ENCODE peak calls at places on chromosomes 4 and X, in six cellular contexts. One of them, this sample, is unnamed.
A peak's percentile ranks its signal among the peaks of the same experiment; 100 is the strongest.

GRCh38 chrX:48514126-48514806 is 5.5 kb downstream of the PORCN start:
- DNase-seq in central memory CD4-positive, alpha-beta T cell: no peak
- DNase-seq in GM04504: no peak
- DNase-seq in amniotic epithelial cell: no peak
- DNase-seq in MCF 10A: no peak
- DNase-seq in GM20000: no peak
- DNase-seq in this sample: no peak

GRCh38 chrX:68307767-68308166 is 125.5 kb downstream of the OPHN1 start:
- DNase-seq in central memory CD4-positive, alpha-beta T cell: no peak
- DNase-seq in GM04504: peak; percentile 52
- DNase-seq in amniotic epithelial cell: peak; percentile 89
- DNase-seq in MCF 10A: peak; percentile 91
- DNase-seq in GM20000: no peak
- DNase-seq in this sample: peak; percentile 17

GRCh38 chr4:1547131-1547862 is 136.8 kb downstream of the FAM53A start:
- DNase-seq in central memory CD4-positive, alpha-beta T cell: no peak
- DNase-seq in GM04504: no peak
- DNase-seq in amniotic epithelial cell: no peak
- DNase-seq in MCF 10A: no peak
- DNase-seq in GM20000: no peak
- DNase-seq in this sample: no peak

GRCh38 chr4:67929447-67929846 is 33.8 kb downstream of the TMPRSS11A start:
- DNase-seq in central memory CD4-positive, alpha-beta T cell: no peak
- DNase-seq in GM04504: no peak
- DNase-seq in amniotic epithelial cell: peak; percentile 60
- DNase-seq in MCF 10A: peak; percentile 91
- DNase-seq in GM20000: no peak
- DNase-seq in this sample: no peak

GRCh38 chr4:57075353-57075752 is 34.8 kb downstream of the IGFBP7 start:
- DNase-seq in central memory CD4-positive, alpha-beta T cell: no peak
- DNase-seq in GM04504: no peak
- DNase-seq in amniotic epithelial cell: no peak
- DNase-seq in MCF 10A: no peak
- DNase-seq in GM20000: no peak
- DNase-seq in this sample: no peak

GRCh38 chr4:111064342-111064993 is 441.6 kb upstream of the PITX2 start:
- DNase-seq in central memory CD4-positive, alpha-beta T cell: no peak
- DNase-seq in GM04504: peak; percentile 73
- DNase-seq in amniotic epithelial cell: peak; percentile 78
- DNase-seq in MCF 10A: peak; percentile 94
- DNase-seq in GM20000: no peak
- DNase-seq in this sample: peak; percentile 87

GRCh38 chr4:163003979-163004378 is 162.7 kb downstream of the NAF1 start:
- DNase-seq in central memory CD4-positive, alpha-beta T cell: no peak
- DNase-seq in GM04504: no peak
- DNase-seq in amniotic epithelial cell: no peak
- DNase-seq in MCF 10A: no peak
- DNase-seq in GM20000: no peak
- DNase-seq in this sample: no peak

GRCh38 chrX:115229337-115229991 is 4.4 kb downstream of the LRCH2 start:
- DNase-seq in central memory CD4-positive, alpha-beta T cell: no peak
- DNase-seq in GM04504: no peak
- DNase-seq in amniotic epithelial cell: no peak
- DNase-seq in MCF 10A: peak; percentile 5
- DNase-seq in GM20000: no peak
- DNase-seq in this sample: no peak

GRCh38 chrX:41108007-41108683 is 22.9 kb downstream of the USP9X start:
- DNase-seq in central memory CD4-positive, alpha-beta T cell: no peak
- DNase-seq in GM04504: no peak
- DNase-seq in amniotic epithelial cell: no peak
- DNase-seq in MCF 10A: no peak
- DNase-seq in GM20000: no peak
- DNase-seq in this sample: no peak

GRCh38 chrX:110450050-110450449 is 91.4 kb downstream of the RTL9 start:
- DNase-seq in central memory CD4-positive, alpha-beta T cell: peak; percentile 31
- DNase-seq in GM04504: peak; percentile 49
- DNase-seq in amniotic epithelial cell: peak; percentile 41
- DNase-seq in MCF 10A: peak; percentile 84
- DNase-seq in GM20000: peak; percentile 64
- DNase-seq in this sample: peak; percentile 74

GRCh38 chr4:113636438-113636818 is 125.1 kb downstream of the CAMK2D start:
- DNase-seq in central memory CD4-positive, alpha-beta T cell: peak; percentile 21
- DNase-seq in GM04504: no peak
- DNase-seq in amniotic epithelial cell: no peak
- DNase-seq in MCF 10A: no peak
- DNase-seq in GM20000: peak; percentile 45
- DNase-seq in this sample: no peak

GRCh38 chrX:19448077-19448476 is 67.2 kb downstream of the MAP3K15 start:
- DNase-seq in central memory CD4-positive, alpha-beta T cell: no peak
- DNase-seq in GM04504: no peak
- DNase-seq in amniotic epithelial cell: no peak
- DNase-seq in MCF 10A: no peak
- DNase-seq in GM20000: no peak
- DNase-seq in this sample: no peak

GRCh38 chr4:159267023-159267939 is 164.4 kb downstream of the RAPGEF2 start:
- DNase-seq in central memory CD4-positive, alpha-beta T cell: no peak
- DNase-seq in GM04504: no peak
- DNase-seq in amniotic epithelial cell: no peak
- DNase-seq in MCF 10A: no peak
- DNase-seq in GM20000: no peak
- DNase-seq in this sample: peak; percentile 14

GRCh38 chr4:8270912-8271815 is 1.6 kb downstream of the HTRA3 start:
- DNase-seq in central memory CD4-positive, alpha-beta T cell: no peak
- DNase-seq in GM04504: no peak
- DNase-seq in amniotic epithelial cell: peak; percentile 81
- DNase-seq in MCF 10A: no peak
- DNase-seq in GM20000: no peak
- DNase-seq in this sample: no peak

GRCh38 chr4:181692965-181693364 is 550.2 kb upstream of the TENM3 start:
- DNase-seq in central memory CD4-positive, alpha-beta T cell: no peak
- DNase-seq in GM04504: no peak
- DNase-seq in amniotic epithelial cell: no peak
- DNase-seq in MCF 10A: no peak
- DNase-seq in GM20000: no peak
- DNase-seq in this sample: no peak

GRCh38 chrX:38138157-38138556 is 82.5 kb downstream of the SRPX start:
- DNase-seq in central memory CD4-positive, alpha-beta T cell: no peak
- DNase-seq in GM04504: no peak
- DNase-seq in amniotic epithelial cell: no peak
- DNase-seq in MCF 10A: no peak
- DNase-seq in GM20000: no peak
- DNase-seq in this sample: no peak

GRCh38 chrX:15451913-15452312 is 41.2 kb downstream of the PIR start:
- DNase-seq in central memory CD4-positive, alpha-beta T cell: no peak
- DNase-seq in GM04504: no peak
- DNase-seq in amniotic epithelial cell: peak; percentile 8
- DNase-seq in MCF 10A: peak; percentile 23
- DNase-seq in GM20000: no peak
- DNase-seq in this sample: peak; percentile 11

GRCh38 chr4:183783933-183784622 is 121.0 kb upstream of the STOX2 start:
- DNase-seq in central memory CD4-positive, alpha-beta T cell: no peak
- DNase-seq in GM04504: peak; percentile 29
- DNase-seq in amniotic epithelial cell: peak; percentile 29
- DNase-seq in MCF 10A: peak; percentile 77
- DNase-seq in GM20000: no peak
- DNase-seq in this sample: peak; percentile 63

GRCh38 chrX:123432362-123433150 is 248.5 kb downstream of the GRIA3 start:
- DNase-seq in central memory CD4-positive, alpha-beta T cell: no peak
- DNase-seq in GM04504: no peak
- DNase-seq in amniotic epithelial cell: no peak
- DNase-seq in MCF 10A: no peak
- DNase-seq in GM20000: no peak
- DNase-seq in this sample: no peak

GRCh38 chrX:83446355-83446754 is 61.7 kb upstream of the POU3F4 start:
- DNase-seq in central memory CD4-positive, alpha-beta T cell: no peak
- DNase-seq in GM04504: no peak
- DNase-seq in amniotic epithelial cell: no peak
- DNase-seq in MCF 10A: no peak
- DNase-seq in GM20000: no peak
- DNase-seq in this sample: no peak

GRCh38 chr4:137032242-137032641 is 500.1 kb downstream of the PCDH18 start:
- DNase-seq in central memory CD4-positive, alpha-beta T cell: no peak
- DNase-seq in GM04504: no peak
- DNase-seq in amniotic epithelial cell: no peak
- DNase-seq in MCF 10A: peak; percentile 38
- DNase-seq in GM20000: no peak
- DNase-seq in this sample: no peak

GRCh38 chr4:14853186-14853946 is 148.9 kb upstream of the CPEB2 start:
- DNase-seq in central memory CD4-positive, alpha-beta T cell: no peak
- DNase-seq in GM04504: peak; percentile 77
- DNase-seq in amniotic epithelial cell: peak; percentile 86
- DNase-seq in MCF 10A: peak; percentile 64
- DNase-seq in GM20000: no peak
- DNase-seq in this sample: peak; percentile 84

GRCh38 chr4:157075811-157076577 is at the start of gene GLRB:
- DNase-seq in central memory CD4-positive, alpha-beta T cell: no peak
- DNase-seq in GM04504: no peak
- DNase-seq in amniotic epithelial cell: no peak
- DNase-seq in MCF 10A: peak; percentile 39
- DNase-seq in GM20000: peak; percentile 24
- DNase-seq in this sample: peak; percentile 90

GRCh38 chr4:2288051-2288541 is 26.2 kb upstream of the MXD4 start:
- DNase-seq in central memory CD4-positive, alpha-beta T cell: no peak
- DNase-seq in GM04504: no peak
- DNase-seq in amniotic epithelial cell: peak; percentile 10
- DNase-seq in MCF 10A: no peak
- DNase-seq in GM20000: no peak
- DNase-seq in this sample: no peak

GRCh38 chrX:9899640-9900075 is 67.5 kb upstream of the CLDN34 start:
- DNase-seq in central memory CD4-positive, alpha-beta T cell: no peak
- DNase-seq in GM04504: peak; percentile 35
- DNase-seq in amniotic epithelial cell: peak; percentile 76
- DNase-seq in MCF 10A: no peak
- DNase-seq in GM20000: no peak
- DNase-seq in this sample: peak; percentile 48

GRCh38 chr4:10738826-10739489 is 54.4 kb upstream of the CLNK start:
- DNase-seq in central memory CD4-positive, alpha-beta T cell: no peak
- DNase-seq in GM04504: no peak
- DNase-seq in amniotic epithelial cell: peak; percentile 69
- DNase-seq in MCF 10A: peak; percentile 22
- DNase-seq in GM20000: no peak
- DNase-seq in this sample: no peak

GRCh38 chr4:26076000-26076587 is 162.1 kb downstream of the SMIM20 start:
- DNase-seq in central memory CD4-positive, alpha-beta T cell: no peak
- DNase-seq in GM04504: no peak
- DNase-seq in amniotic epithelial cell: peak; percentile 46
- DNase-seq in MCF 10A: peak; percentile 25
- DNase-seq in GM20000: peak; percentile 54
- DNase-seq in this sample: no peak

GRCh38 chrX:110086916-110087484 is 84.1 kb downstream of the TMEM164 start:
- DNase-seq in central memory CD4-positive, alpha-beta T cell: no peak
- DNase-seq in GM04504: peak; percentile 51
- DNase-seq in amniotic epithelial cell: peak; percentile 99
- DNase-seq in MCF 10A: peak; percentile 87
- DNase-seq in GM20000: no peak
- DNase-seq in this sample: peak; percentile 47

GRCh38 chr4:78971326-78971725 is 32.1 kb upstream of the PAQR3 start:
- DNase-seq in central memory CD4-positive, alpha-beta T cell: no peak
- DNase-seq in GM04504: no peak
- DNase-seq in amniotic epithelial cell: peak; percentile 8
- DNase-seq in MCF 10A: no peak
- DNase-seq in GM20000: no peak
- DNase-seq in this sample: no peak

GRCh38 chrX:21738145-21738949 is 19.6 kb downstream of the SMPX start:
- DNase-seq in central memory CD4-positive, alpha-beta T cell: no peak
- DNase-seq in GM04504: no peak
- DNase-seq in amniotic epithelial cell: peak; percentile 70
- DNase-seq in MCF 10A: no peak
- DNase-seq in GM20000: no peak
- DNase-seq in this sample: no peak

GRCh38 chr4:76784237-76784636 is 113.7 kb downstream of the SOWAHB start:
- DNase-seq in central memory CD4-positive, alpha-beta T cell: no peak
- DNase-seq in GM04504: no peak
- DNase-seq in amniotic epithelial cell: no peak
- DNase-seq in MCF 10A: peak; percentile 36
- DNase-seq in GM20000: no peak
- DNase-seq in this sample: no peak

GRCh38 chr4:40573593-40574311 is 55.9 kb downstream of the RBM47 start:
- DNase-seq in central memory CD4-positive, alpha-beta T cell: no peak
- DNase-seq in GM04504: no peak
- DNase-seq in amniotic epithelial cell: peak; percentile 75
- DNase-seq in MCF 10A: no peak
- DNase-seq in GM20000: no peak
- DNase-seq in this sample: no peak

GRCh38 chr4:102694791-102695190 is 66.0 kb downstream of the MANBA start:
- DNase-seq in central memory CD4-positive, alpha-beta T cell: no peak
- DNase-seq in GM04504: no peak
- DNase-seq in amniotic epithelial cell: peak; percentile 54
- DNase-seq in MCF 10A: no peak
- DNase-seq in GM20000: no peak
- DNase-seq in this sample: no peak

GRCh38 chrX:43809463-43809862 is 72.8 kb downstream of the MAOB start:
- DNase-seq in central memory CD4-positive, alpha-beta T cell: no peak
- DNase-seq in GM04504: no peak
- DNase-seq in amniotic epithelial cell: peak; percentile 22
- DNase-seq in MCF 10A: peak; percentile 41
- DNase-seq in GM20000: no peak
- DNase-seq in this sample: peak; percentile 10

GRCh38 chr4:29708473-29708872 is 1011.7 kb upstream of the PCDH7 start:
- DNase-seq in central memory CD4-positive, alpha-beta T cell: no peak
- DNase-seq in GM04504: no peak
- DNase-seq in amniotic epithelial cell: peak; percentile 83
- DNase-seq in MCF 10A: peak; percentile 88
- DNase-seq in GM20000: no peak
- DNase-seq in this sample: no peak

GRCh38 chrX:53594354-53594753 is 92.2 kb downstream of the HUWE1 start:
- DNase-seq in central memory CD4-positive, alpha-beta T cell: no peak
- DNase-seq in GM04504: peak; percentile 1
- DNase-seq in amniotic epithelial cell: peak; percentile 16
- DNase-seq in MCF 10A: no peak
- DNase-seq in GM20000: no peak
- DNase-seq in this sample: peak; percentile 14